ENCODE peak calls at places on chromosomes 7 and 10, in seven cellular contexts. V is stimulated activated CD4-positive, alpha-beta T cell treated with anti-CD3 and anti-CD28 coated beads, Interleukin-2, amount 100 ng/mL, for 48 hours; T is lower lobe of right lung; A is H4; B is upper lobe of right lung; O is heart left ventricle; N is NCI-H2107. H is an unnamed sample.

GRCh38 chr10:132186488-132187413 is at the start of gene DPYSL4:
- DNase-seq in V (no peak), T (no peak), A (no peak), B (no peak), O (no peak), N (no peak), H (no peak)

GRCh38 chr7:17057143-17057509 is 175.3 kb upstream of the AGR3 start:
- DNase-seq in V (no peak), T (no peak), A (no peak), B (no peak), O (no peak), N (no peak), H (no peak)

GRCh38 chr7:128389085-128389814 is 20.5 kb downstream of the IMPDH1 start:
- DNase-seq in V (no peak), T (no peak), A (no peak), B (no peak), O (no peak), N (no peak), H (no peak)

GRCh38 chr7:20064181-20064970 is 152.8 kb downstream of the MACC1 start:
- DNase-seq in V (no peak), T (no peak), A (no peak), B (no peak), O (no peak), N (no peak), H (no peak)

GRCh38 chr10:88668465-88668864 is 4.2 kb downstream of the LIPF start:
- DNase-seq in V (no peak), T (no peak), A (no peak), B (no peak), O (no peak), N (no peak), H (no peak)

GRCh38 chr10:12727832-12728215 is 273.7 kb downstream of the CCDC3 start:
- DNase-seq in V (no peak), T (no peak), A (no peak), B (no peak), O (no peak), N (no peak), H (no peak)

GRCh38 chr7:14846405-14846804 is 56.1 kb downstream of the DGKB start:
- DNase-seq in V (no peak), T (no peak), A (no peak), B (no peak), O (no peak), N (no peak), H (no peak)

GRCh38 chr10:12965571-12965970 is 35.9 kb downstream of the CCDC3 start:
- DNase-seq in V (no peak), T (no peak), A (no peak), B (no peak), O (no peak), N (no peak), H (no peak)

H was measured in occipital lobe.